ENCODE peak calls at places on chromosome 12, in eight cellular contexts. One of them, this sample, is unnamed.

GRCh38 chr12:79367016-79367575 is 323.7 kb downstream of the PAWR start:
- DNase-seq in CD8-positive, alpha-beta memory T cell: no peak
- DNase-seq in stimulated activated naive CD8-positive, alpha-beta T cell treated with anti-CD3 and anti-CD28 coated beads, Interleukin-15, Interleukin-2, amounts not matched to agents 100 U/mL and 50 U/mL, for 24 hours: no peak
- DNase-seq in left ventricle myocardium inferior: no peak
- DNase-seq in effector CD4-positive, alpha-beta T cell: no peak
- DNase-seq in body of pancreas: no peak
- DNase-seq in cardiac fibroblast: no peak
- DNase-seq in GM12865: no peak
- DNase-seq in this sample: no peak

GRCh38 chr12:111447571-111448265 is 42.0 kb downstream of the SH2B3 start:
- DNase-seq in CD8-positive, alpha-beta memory T cell: no peak
- DNase-seq in stimulated activated naive CD8-positive, alpha-beta T cell treated with anti-CD3 and anti-CD28 coated beads, Interleukin-15, Interleukin-2, amounts not matched to agents 100 U/mL and 50 U/mL, for 24 hours: no peak
- DNase-seq in left ventricle myocardium inferior: no peak
- DNase-seq in effector CD4-positive, alpha-beta T cell: no peak
- DNase-seq in body of pancreas: peak
- DNase-seq in cardiac fibroblast: no peak
- DNase-seq in GM12865: peak
- DNase-seq in this sample: no peak

GRCh38 chr12:49865109-49865781 is 22.3 kb upstream of the BCDIN3D start:
- DNase-seq in CD8-positive, alpha-beta memory T cell: no peak
- DNase-seq in stimulated activated naive CD8-positive, alpha-beta T cell treated with anti-CD3 and anti-CD28 coated beads, Interleukin-15, Interleukin-2, amounts not matched to agents 100 U/mL and 50 U/mL, for 24 hours: no peak
- DNase-seq in left ventricle myocardium inferior: no peak
- DNase-seq in effector CD4-positive, alpha-beta T cell: no peak
- DNase-seq in body of pancreas: no peak
- DNase-seq in cardiac fibroblast: no peak
- DNase-seq in GM12865: no peak
- DNase-seq in this sample: no peak

GRCh38 chr12:26465419-26466097 is 270.2 kb downstream of the SSPN start:
- DNase-seq in CD8-positive, alpha-beta memory T cell: no peak
- DNase-seq in stimulated activated naive CD8-positive, alpha-beta T cell treated with anti-CD3 and anti-CD28 coated beads, Interleukin-15, Interleukin-2, amounts not matched to agents 100 U/mL and 50 U/mL, for 24 hours: no peak
- DNase-seq in left ventricle myocardium inferior: no peak
- DNase-seq in effector CD4-positive, alpha-beta T cell: no peak
- DNase-seq in body of pancreas: no peak
- DNase-seq in cardiac fibroblast: peak
- DNase-seq in GM12865: no peak
- DNase-seq in this sample: no peak

GRCh38 chr12:42666671-42667243 is 77.2 kb upstream of the PRICKLE1 start:
- DNase-seq in CD8-positive, alpha-beta memory T cell: no peak
- DNase-seq in stimulated activated naive CD8-positive, alpha-beta T cell treated with anti-CD3 and anti-CD28 coated beads, Interleukin-15, Interleukin-2, amounts not matched to agents 100 U/mL and 50 U/mL, for 24 hours: no peak
- DNase-seq in left ventricle myocardium inferior: no peak
- DNase-seq in effector CD4-positive, alpha-beta T cell: no peak
- DNase-seq in body of pancreas: no peak
- DNase-seq in cardiac fibroblast: no peak
- DNase-seq in GM12865: no peak
- DNase-seq in this sample: no peak

GRCh38 chr12:123143753-123144461 is 7.0 kb downstream of the PITPNM2 start:
- DNase-seq in CD8-positive, alpha-beta memory T cell: no peak
- DNase-seq in stimulated activated naive CD8-positive, alpha-beta T cell treated with anti-CD3 and anti-CD28 coated beads, Interleukin-15, Interleukin-2, amounts not matched to agents 100 U/mL and 50 U/mL, for 24 hours: no peak
- DNase-seq in left ventricle myocardium inferior: no peak
- DNase-seq in effector CD4-positive, alpha-beta T cell: no peak
- DNase-seq in body of pancreas: no peak
- DNase-seq in cardiac fibroblast: no peak
- DNase-seq in GM12865: no peak
- DNase-seq in this sample: no peak

GRCh38 chr12:18400186-18400585 is 138.9 kb downstream of the PIK3C2G start:
- DNase-seq in CD8-positive, alpha-beta memory T cell: no peak
- DNase-seq in stimulated activated naive CD8-positive, alpha-beta T cell treated with anti-CD3 and anti-CD28 coated beads, Interleukin-15, Interleukin-2, amounts not matched to agents 100 U/mL and 50 U/mL, for 24 hours: no peak
- DNase-seq in left ventricle myocardium inferior: no peak
- DNase-seq in effector CD4-positive, alpha-beta T cell: no peak
- DNase-seq in body of pancreas: no peak
- DNase-seq in cardiac fibroblast: peak
- DNase-seq in GM12865: no peak
- DNase-seq in this sample: no peak

GRCh38 chr12:15256760-15257159 is 35.5 kb upstream of the RERG start:
- DNase-seq in CD8-positive, alpha-beta memory T cell: no peak
- DNase-seq in stimulated activated naive CD8-positive, alpha-beta T cell treated with anti-CD3 and anti-CD28 coated beads, Interleukin-15, Interleukin-2, amounts not matched to agents 100 U/mL and 50 U/mL, for 24 hours: no peak
- DNase-seq in left ventricle myocardium inferior: no peak
- DNase-seq in effector CD4-positive, alpha-beta T cell: no peak
- DNase-seq in body of pancreas: no peak
- DNase-seq in cardiac fibroblast: peak
- DNase-seq in GM12865: no peak
- DNase-seq in this sample: no peak

GRCh38 chr12:70733385-70733784 is 96.2 kb upstream of the PTPRB start:
- DNase-seq in CD8-positive, alpha-beta memory T cell: no peak
- DNase-seq in stimulated activated naive CD8-positive, alpha-beta T cell treated with anti-CD3 and anti-CD28 coated beads, Interleukin-15, Interleukin-2, amounts not matched to agents 100 U/mL and 50 U/mL, for 24 hours: no peak
- DNase-seq in left ventricle myocardium inferior: no peak
- DNase-seq in effector CD4-positive, alpha-beta T cell: no peak
- DNase-seq in body of pancreas: peak
- DNase-seq in cardiac fibroblast: peak
- DNase-seq in GM12865: peak
- DNase-seq in this sample: peak

GRCh38 chr12:124228050-124228711 is 66.7 kb upstream of the RFLNA start:
- DNase-seq in CD8-positive, alpha-beta memory T cell: no peak
- DNase-seq in stimulated activated naive CD8-positive, alpha-beta T cell treated with anti-CD3 and anti-CD28 coated beads, Interleukin-15, Interleukin-2, amounts not matched to agents 100 U/mL and 50 U/mL, for 24 hours: no peak
- DNase-seq in left ventricle myocardium inferior: no peak
- DNase-seq in effector CD4-positive, alpha-beta T cell: no peak
- DNase-seq in body of pancreas: no peak
- DNase-seq in cardiac fibroblast: no peak
- DNase-seq in GM12865: no peak
- DNase-seq in this sample: no peak

GRCh38 chr12:59973515-59973914 is 377.7 kb downstream of the SLC16A7 start:
- DNase-seq in CD8-positive, alpha-beta memory T cell: no peak
- DNase-seq in stimulated activated naive CD8-positive, alpha-beta T cell treated with anti-CD3 and anti-CD28 coated beads, Interleukin-15, Interleukin-2, amounts not matched to agents 100 U/mL and 50 U/mL, for 24 hours: no peak
- DNase-seq in left ventricle myocardium inferior: no peak
- DNase-seq in effector CD4-positive, alpha-beta T cell: no peak
- DNase-seq in body of pancreas: no peak
- DNase-seq in cardiac fibroblast: peak
- DNase-seq in GM12865: no peak
- DNase-seq in this sample: no peak

GRCh38 chr12:12983420-12984035 is 16.5 kb downstream of the HEBP1 start:
- DNase-seq in CD8-positive, alpha-beta memory T cell: no peak
- DNase-seq in stimulated activated naive CD8-positive, alpha-beta T cell treated with anti-CD3 and anti-CD28 coated beads, Interleukin-15, Interleukin-2, amounts not matched to agents 100 U/mL and 50 U/mL, for 24 hours: no peak
- DNase-seq in left ventricle myocardium inferior: no peak
- DNase-seq in effector CD4-positive, alpha-beta T cell: no peak
- DNase-seq in body of pancreas: peak
- DNase-seq in cardiac fibroblast: peak
- DNase-seq in GM12865: peak
- DNase-seq in this sample: peak

GRCh38 chr12:118377891-118378470 is 1.6 kb downstream of the SUDS3 start:
- DNase-seq in CD8-positive, alpha-beta memory T cell: peak
- DNase-seq in stimulated activated naive CD8-positive, alpha-beta T cell treated with anti-CD3 and anti-CD28 coated beads, Interleukin-15, Interleukin-2, amounts not matched to agents 100 U/mL and 50 U/mL, for 24 hours: peak
- DNase-seq in left ventricle myocardium inferior: peak
- DNase-seq in effector CD4-positive, alpha-beta T cell: peak
- DNase-seq in body of pancreas: peak
- DNase-seq in cardiac fibroblast: peak
- DNase-seq in GM12865: peak
- DNase-seq in this sample: peak

GRCh38 chr12:114917307-114917706 is 233.3 kb upstream of the TBX3 start:
- DNase-seq in CD8-positive, alpha-beta memory T cell: no peak
- DNase-seq in stimulated activated naive CD8-positive, alpha-beta T cell treated with anti-CD3 and anti-CD28 coated beads, Interleukin-15, Interleukin-2, amounts not matched to agents 100 U/mL and 50 U/mL, for 24 hours: no peak
- DNase-seq in left ventricle myocardium inferior: no peak
- DNase-seq in effector CD4-positive, alpha-beta T cell: no peak
- DNase-seq in body of pancreas: no peak
- DNase-seq in cardiac fibroblast: no peak
- DNase-seq in GM12865: no peak
- DNase-seq in this sample: no peak

GRCh38 chr12:127334924-127335644 is 931.9 kb upstream of the TMEM132C start:
- DNase-seq in CD8-positive, alpha-beta memory T cell: no peak
- DNase-seq in stimulated activated naive CD8-positive, alpha-beta T cell treated with anti-CD3 and anti-CD28 coated beads, Interleukin-15, Interleukin-2, amounts not matched to agents 100 U/mL and 50 U/mL, for 24 hours: no peak
- DNase-seq in left ventricle myocardium inferior: no peak
- DNase-seq in effector CD4-positive, alpha-beta T cell: no peak
- DNase-seq in body of pancreas: no peak
- DNase-seq in cardiac fibroblast: peak
- DNase-seq in GM12865: no peak
- DNase-seq in this sample: no peak

GRCh38 chr12:124774054-124774461 is 89.6 kb downstream of the SCARB1 start:
- DNase-seq in CD8-positive, alpha-beta memory T cell: no peak
- DNase-seq in stimulated activated naive CD8-positive, alpha-beta T cell treated with anti-CD3 and anti-CD28 coated beads, Interleukin-15, Interleukin-2, amounts not matched to agents 100 U/mL and 50 U/mL, for 24 hours: peak
- DNase-seq in left ventricle myocardium inferior: no peak
- DNase-seq in effector CD4-positive, alpha-beta T cell: no peak
- DNase-seq in body of pancreas: no peak
- DNase-seq in cardiac fibroblast: peak
- DNase-seq in GM12865: peak
- DNase-seq in this sample: no peak

GRCh38 chr12:62537544-62537943 is 70.9 kb downstream of the MON2 start:
- DNase-seq in CD8-positive, alpha-beta memory T cell: no peak
- DNase-seq in stimulated activated naive CD8-positive, alpha-beta T cell treated with anti-CD3 and anti-CD28 coated beads, Interleukin-15, Interleukin-2, amounts not matched to agents 100 U/mL and 50 U/mL, for 24 hours: no peak
- DNase-seq in left ventricle myocardium inferior: no peak
- DNase-seq in effector CD4-positive, alpha-beta T cell: no peak
- DNase-seq in body of pancreas: peak
- DNase-seq in cardiac fibroblast: peak
- DNase-seq in GM12865: no peak
- DNase-seq in this sample: no peak

GRCh38 chr12:21552983-21553673 is 27.0 kb downstream of the SPX start:
- DNase-seq in CD8-positive, alpha-beta memory T cell: no peak
- DNase-seq in stimulated activated naive CD8-positive, alpha-beta T cell treated with anti-CD3 and anti-CD28 coated beads, Interleukin-15, Interleukin-2, amounts not matched to agents 100 U/mL and 50 U/mL, for 24 hours: no peak
- DNase-seq in left ventricle myocardium inferior: no peak
- DNase-seq in effector CD4-positive, alpha-beta T cell: no peak
- DNase-seq in body of pancreas: no peak
- DNase-seq in cardiac fibroblast: no peak
- DNase-seq in GM12865: no peak
- DNase-seq in this sample: no peak

GRCh38 chr12:89895101-89895500 is 186.5 kb upstream of the ATP2B1 start:
- DNase-seq in CD8-positive, alpha-beta memory T cell: no peak
- DNase-seq in stimulated activated naive CD8-positive, alpha-beta T cell treated with anti-CD3 and anti-CD28 coated beads, Interleukin-15, Interleukin-2, amounts not matched to agents 100 U/mL and 50 U/mL, for 24 hours: no peak
- DNase-seq in left ventricle myocardium inferior: no peak
- DNase-seq in effector CD4-positive, alpha-beta T cell: no peak
- DNase-seq in body of pancreas: no peak
- DNase-seq in cardiac fibroblast: no peak
- DNase-seq in GM12865: no peak
- DNase-seq in this sample: no peak

GRCh38 chr12:80494836-80495235 is 50.8 kb downstream of the PTPRQ start:
- DNase-seq in CD8-positive, alpha-beta memory T cell: no peak
- DNase-seq in stimulated activated naive CD8-positive, alpha-beta T cell treated with anti-CD3 and anti-CD28 coated beads, Interleukin-15, Interleukin-2, amounts not matched to agents 100 U/mL and 50 U/mL, for 24 hours: no peak
- DNase-seq in left ventricle myocardium inferior: no peak
- DNase-seq in effector CD4-positive, alpha-beta T cell: no peak
- DNase-seq in body of pancreas: no peak
- DNase-seq in cardiac fibroblast: no peak
- DNase-seq in GM12865: no peak
- DNase-seq in this sample: no peak

GRCh38 chr12:1926274-1926673 is 7.8 kb upstream of the CACNA2D4 start:
- DNase-seq in CD8-positive, alpha-beta memory T cell: no peak
- DNase-seq in stimulated activated naive CD8-positive, alpha-beta T cell treated with anti-CD3 and anti-CD28 coated beads, Interleukin-15, Interleukin-2, amounts not matched to agents 100 U/mL and 50 U/mL, for 24 hours: no peak
- DNase-seq in left ventricle myocardium inferior: no peak
- DNase-seq in effector CD4-positive, alpha-beta T cell: no peak
- DNase-seq in body of pancreas: no peak
- DNase-seq in cardiac fibroblast: no peak
- DNase-seq in GM12865: no peak
- DNase-seq in this sample: no peak

GRCh38 chr12:88553941-88554658 is 26.2 kb downstream of the KITLG start:
- DNase-seq in CD8-positive, alpha-beta memory T cell: no peak
- DNase-seq in stimulated activated naive CD8-positive, alpha-beta T cell treated with anti-CD3 and anti-CD28 coated beads, Interleukin-15, Interleukin-2, amounts not matched to agents 100 U/mL and 50 U/mL, for 24 hours: no peak
- DNase-seq in left ventricle myocardium inferior: no peak
- DNase-seq in effector CD4-positive, alpha-beta T cell: no peak
- DNase-seq in body of pancreas: peak
- DNase-seq in cardiac fibroblast: peak
- DNase-seq in GM12865: no peak
- DNase-seq in this sample: peak

GRCh38 chr12:118645219-118645618 is 268.9 kb downstream of the SUDS3 start:
- DNase-seq in CD8-positive, alpha-beta memory T cell: no peak
- DNase-seq in stimulated activated naive CD8-positive, alpha-beta T cell treated with anti-CD3 and anti-CD28 coated beads, Interleukin-15, Interleukin-2, amounts not matched to agents 100 U/mL and 50 U/mL, for 24 hours: peak
- DNase-seq in left ventricle myocardium inferior: peak
- DNase-seq in effector CD4-positive, alpha-beta T cell: no peak
- DNase-seq in body of pancreas: peak
- DNase-seq in cardiac fibroblast: no peak
- DNase-seq in GM12865: peak
- DNase-seq in this sample: no peak

GRCh38 chr12:49086116-49086515 is 8.5 kb downstream of the DHH start:
- DNase-seq in CD8-positive, alpha-beta memory T cell: no peak
- DNase-seq in stimulated activated naive CD8-positive, alpha-beta T cell treated with anti-CD3 and anti-CD28 coated beads, Interleukin-15, Interleukin-2, amounts not matched to agents 100 U/mL and 50 U/mL, for 24 hours: no peak
- DNase-seq in left ventricle myocardium inferior: no peak
- DNase-seq in effector CD4-positive, alpha-beta T cell: no peak
- DNase-seq in body of pancreas: no peak
- DNase-seq in cardiac fibroblast: peak
- DNase-seq in GM12865: no peak
- DNase-seq in this sample: no peak

GRCh38 chr12:92596388-92596787 is 106.4 kb upstream of the PLEKHG7 start:
- DNase-seq in CD8-positive, alpha-beta memory T cell: no peak
- DNase-seq in stimulated activated naive CD8-positive, alpha-beta T cell treated with anti-CD3 and anti-CD28 coated beads, Interleukin-15, Interleukin-2, amounts not matched to agents 100 U/mL and 50 U/mL, for 24 hours: no peak
- DNase-seq in left ventricle myocardium inferior: no peak
- DNase-seq in effector CD4-positive, alpha-beta T cell: no peak
- DNase-seq in body of pancreas: no peak
- DNase-seq in cardiac fibroblast: peak
- DNase-seq in GM12865: no peak
- DNase-seq in this sample: no peak

GRCh38 chr12:124545508-124546418 is 21.6 kb downstream of the NCOR2 start:
- DNase-seq in CD8-positive, alpha-beta memory T cell: no peak
- DNase-seq in stimulated activated naive CD8-positive, alpha-beta T cell treated with anti-CD3 and anti-CD28 coated beads, Interleukin-15, Interleukin-2, amounts not matched to agents 100 U/mL and 50 U/mL, for 24 hours: peak
- DNase-seq in left ventricle myocardium inferior: no peak
- DNase-seq in effector CD4-positive, alpha-beta T cell: no peak
- DNase-seq in body of pancreas: no peak
- DNase-seq in cardiac fibroblast: peak
- DNase-seq in GM12865: peak
- DNase-seq in this sample: no peak

GRCh38 chr12:48750769-48751356 is 34.4 kb upstream of the CCNT1 start:
- DNase-seq in CD8-positive, alpha-beta memory T cell: no peak
- DNase-seq in stimulated activated naive CD8-positive, alpha-beta T cell treated with anti-CD3 and anti-CD28 coated beads, Interleukin-15, Interleukin-2, amounts not matched to agents 100 U/mL and 50 U/mL, for 24 hours: no peak
- DNase-seq in left ventricle myocardium inferior: no peak
- DNase-seq in effector CD4-positive, alpha-beta T cell: no peak
- DNase-seq in body of pancreas: no peak
- DNase-seq in cardiac fibroblast: peak
- DNase-seq in GM12865: no peak
- DNase-seq in this sample: no peak

GRCh38 chr12:49893753-49894752 is 9.6 kb downstream of the FAIM2 start:
- DNase-seq in CD8-positive, alpha-beta memory T cell: no peak
- DNase-seq in stimulated activated naive CD8-positive, alpha-beta T cell treated with anti-CD3 and anti-CD28 coated beads, Interleukin-15, Interleukin-2, amounts not matched to agents 100 U/mL and 50 U/mL, for 24 hours: peak
- DNase-seq in left ventricle myocardium inferior: no peak
- DNase-seq in effector CD4-positive, alpha-beta T cell: no peak
- DNase-seq in body of pancreas: peak
- DNase-seq in cardiac fibroblast: peak
- DNase-seq in GM12865: no peak
- DNase-seq in this sample: no peak

GRCh38 chr12:97659117-97659880 is 196.7 kb downstream of the RMST start:
- DNase-seq in CD8-positive, alpha-beta memory T cell: no peak
- DNase-seq in stimulated activated naive CD8-positive, alpha-beta T cell treated with anti-CD3 and anti-CD28 coated beads, Interleukin-15, Interleukin-2, amounts not matched to agents 100 U/mL and 50 U/mL, for 24 hours: no peak
- DNase-seq in left ventricle myocardium inferior: no peak
- DNase-seq in effector CD4-positive, alpha-beta T cell: no peak
- DNase-seq in body of pancreas: no peak
- DNase-seq in cardiac fibroblast: no peak
- DNase-seq in GM12865: peak
- DNase-seq in this sample: no peak

GRCh38 chr12:43104524-43104923 is 447.5 kb downstream of the ADAMTS20 start:
- DNase-seq in CD8-positive, alpha-beta memory T cell: no peak
- DNase-seq in stimulated activated naive CD8-positive, alpha-beta T cell treated with anti-CD3 and anti-CD28 coated beads, Interleukin-15, Interleukin-2, amounts not matched to agents 100 U/mL and 50 U/mL, for 24 hours: no peak
- DNase-seq in left ventricle myocardium inferior: no peak
- DNase-seq in effector CD4-positive, alpha-beta T cell: no peak
- DNase-seq in body of pancreas: no peak
- DNase-seq in cardiac fibroblast: peak
- DNase-seq in GM12865: no peak
- DNase-seq in this sample: no peak

GRCh38 chr12:124686001-124686884 is 118.8 kb upstream of the NCOR2 start:
- DNase-seq in CD8-positive, alpha-beta memory T cell: no peak
- DNase-seq in stimulated activated naive CD8-positive, alpha-beta T cell treated with anti-CD3 and anti-CD28 coated beads, Interleukin-15, Interleukin-2, amounts not matched to agents 100 U/mL and 50 U/mL, for 24 hours: no peak
- DNase-seq in left ventricle myocardium inferior: no peak
- DNase-seq in effector CD4-positive, alpha-beta T cell: no peak
- DNase-seq in body of pancreas: no peak
- DNase-seq in cardiac fibroblast: peak
- DNase-seq in GM12865: no peak
- DNase-seq in this sample: no peak